ENCODE peak calls at places on chromosomes 5 and 9, in six cellular contexts. M is HepG2, J is K562, D is GM12892, G is GM12878, P is H1. F is an unnamed sample.

GRCh38 chr9:136733611-136734010 is 9.1 kb downstream of the LCN10 start:
- DNase-seq in M (no peak), J (no peak), D (no peak), G (no peak), P (no peak), F (no peak)

GRCh38 chr9:109317979-109318671 is 2.7 kb downstream of the EPB41L4B start:
- DNase-seq in M (no peak), J (no peak), D (no peak), G (no peak), P (peak), F (no peak)

GRCh38 chr5:180811012-180811622 is 8.5 kb upstream of the MGAT1 start:
- DNase-seq in M (no peak), J (no peak), D (no peak), G (no peak), P (no peak), F (no peak)

GRCh38 chr5:99449786-99450185 is 521.0 kb upstream of the CHD1 start:
- DNase-seq in M (no peak), J (no peak), D (no peak), G (no peak), P (no peak), F (no peak)

GRCh38 chr5:110054240-110054639 is 364.5 kb downstream of the MAN2A1 start:
- DNase-seq in M (peak), J (peak), D (no peak), G (peak), P (no peak), F (no peak)

GRCh38 chr5:143826909-143827514 is 15.1 kb downstream of the HMHB1 start:
- DNase-seq in M (no peak), J (no peak), D (peak), G (peak), P (no peak), F (no peak)

GRCh38 chr5:172680921-172681320 is 39.9 kb downstream of the NEURL1B start:
- DNase-seq in M (no peak), J (peak), D (no peak), G (no peak), P (no peak), F (no peak)

GRCh38 chr9:88322906-88323566 is 65.2 kb upstream of the SPIN1 start:
- DNase-seq in M (no peak), J (no peak), D (no peak), G (no peak), P (no peak), F (no peak)

GRCh38 chr9:137454506-137455360 is 4.4 kb downstream of the NSMF start:
- DNase-seq in M (peak), J (no peak), D (no peak), G (no peak), P (no peak), F (no peak)

GRCh38 chr5:39599721-39600431 is 175.1 kb upstream of the DAB2 start:
- DNase-seq in M (no peak), J (peak), D (no peak), G (no peak), P (no peak), F (no peak)

GRCh38 chr5:107483196-107483595 is 187.5 kb downstream of the EFNA5 start:
- DNase-seq in M (no peak), J (no peak), D (no peak), G (no peak), P (no peak), F (no peak)

GRCh38 chr5:32511778-32512374 is 67.3 kb upstream of the ZFR start:
- DNase-seq in M (no peak), J (no peak), D (no peak), G (no peak), P (no peak), F (no peak)

GRCh38 chr9:87533291-87533690 is 35.6 kb downstream of the DAPK1 start:
- DNase-seq in M (no peak), J (no peak), D (no peak), G (no peak), P (no peak), F (no peak)

GRCh38 chr5:151065609-151066008 is 15.2 kb downstream of the TNIP1 start:
- DNase-seq in M (no peak), J (no peak), D (no peak), G (no peak), P (no peak), F (no peak)

GRCh38 chr9:124625084-124625483 is 117.9 kb upstream of the NR5A1 start:
- DNase-seq in M (no peak), J (no peak), D (no peak), G (no peak), P (no peak), F (no peak)

GRCh38 chr9:70600479-70600878 is 186.0 kb upstream of the KLF9 start:
- DNase-seq in M (no peak), J (no peak), D (no peak), G (no peak), P (no peak), F (no peak)

GRCh38 chr5:87210076-87210475 is 57.6 kb upstream of the RASA1 start:
- DNase-seq in M (no peak), J (no peak), D (no peak), G (no peak), P (no peak), F (no peak)

GRCh38 chr9:96441798-96442445 is 8.0 kb upstream of the HABP4 start:
- DNase-seq in M (peak), J (peak), D (no peak), G (no peak), P (no peak), F (no peak)

GRCh38 chr5:95081500-95082355 is 203.2 kb downstream of the MCTP1 start:
- DNase-seq in M (peak), J (no peak), D (no peak), G (peak), P (no peak), F (no peak)

GRCh38 chr9:127875306-127875966 is 2.0 kb downstream of the AK1 start:
- DNase-seq in M (no peak), J (no peak), D (no peak), G (no peak), P (no peak), F (no peak)

GRCh38 chr5:174222891-174223290 is 177.4 kb downstream of the NSG2 start:
- DNase-seq in M (no peak), J (no peak), D (no peak), G (no peak), P (no peak), F (no peak)

GRCh38 chr5:34047147-34047546 is 4.1 kb upstream of the C1QTNF3 start:
- DNase-seq in M (no peak), J (no peak), D (no peak), G (no peak), P (no peak), F (no peak)

GRCh38 chr9:104993291-104993963 is 65.5 kb upstream of the ABCA1 start:
- DNase-seq in M (peak), J (peak), D (no peak), G (no peak), P (peak), F (no peak)

GRCh38 chr9:76558465-76558864 is 99.5 kb downstream of the GCNT1 start:
- DNase-seq in M (no peak), J (no peak), D (no peak), G (no peak), P (no peak), F (no peak)

GRCh38 chr9:92064711-92065110 is 50.5 kb downstream of the SPTLC1 start:
- DNase-seq in M (no peak), J (no peak), D (no peak), G (no peak), P (no peak), F (no peak)

GRCh38 chr5:32713396-32714381 is 2.6 kb downstream of the NPR3 start:
- DNase-seq in M (no peak), J (no peak), D (no peak), G (no peak), P (no peak), F (peak)

GRCh38 chr5:21654-22233 is 70.2 kb upstream of the PLEKHG4B start:
- DNase-seq in M (no peak), J (no peak), D (no peak), G (no peak), P (no peak), F (no peak)

GRCh38 chr5:135192351-135192750 is 158.3 kb upstream of the PITX1 start:
- DNase-seq in M (no peak), J (peak), D (no peak), G (no peak), P (no peak), F (no peak)

GRCh38 chr9:94720846-94721549 is 5.5 kb upstream of the AOPEP start:
- DNase-seq in M (peak), J (no peak), D (no peak), G (no peak), P (no peak), F (no peak)

GRCh38 chr5:143315929-143316328 is 87.6 kb downstream of the NR3C1 start:
- DNase-seq in M (no peak), J (no peak), D (no peak), G (no peak), P (no peak), F (no peak)

GRCh38 chr9:14400658-14400995 is 86.7 kb upstream of the NFIB start:
- DNase-seq in M (peak), J (peak), D (no peak), G (no peak), P (peak), F (no peak)

GRCh38 chr9:89478821-89479668 is 18.9 kb downstream of the SEMA4D start:
- DNase-seq in M (no peak), J (no peak), D (no peak), G (no peak), P (no peak), F (no peak)

GRCh38 chr5:143011621-143012020 is 241.4 kb downstream of the ARHGAP26 start:
- DNase-seq in M (peak), J (no peak), D (no peak), G (no peak), P (no peak), F (no peak)

GRCh38 chr5:141877478-141878185 is 578 bp downstream of the PCDH1 start:
- DNase-seq in M (no peak), J (peak), D (no peak), G (no peak), P (no peak), F (no peak)

GRCh38 chr5:141878186-141878770 is at the start of gene PCDH1:
- DNase-seq in M (no peak), J (peak), D (no peak), G (no peak), P (no peak), F (no peak)

GRCh38 chr5:141875795-141876627 is 2.2 kb downstream of the PCDH1 start:
- DNase-seq in M (no peak), J (peak), D (peak), G (no peak), P (no peak), F (no peak)

GRCh38 chr5:141875022-141875740 is 3.0 kb downstream of the PCDH1 start:
- DNase-seq in M (no peak), J (no peak), D (peak), G (no peak), P (no peak), F (no peak)

DNA sequence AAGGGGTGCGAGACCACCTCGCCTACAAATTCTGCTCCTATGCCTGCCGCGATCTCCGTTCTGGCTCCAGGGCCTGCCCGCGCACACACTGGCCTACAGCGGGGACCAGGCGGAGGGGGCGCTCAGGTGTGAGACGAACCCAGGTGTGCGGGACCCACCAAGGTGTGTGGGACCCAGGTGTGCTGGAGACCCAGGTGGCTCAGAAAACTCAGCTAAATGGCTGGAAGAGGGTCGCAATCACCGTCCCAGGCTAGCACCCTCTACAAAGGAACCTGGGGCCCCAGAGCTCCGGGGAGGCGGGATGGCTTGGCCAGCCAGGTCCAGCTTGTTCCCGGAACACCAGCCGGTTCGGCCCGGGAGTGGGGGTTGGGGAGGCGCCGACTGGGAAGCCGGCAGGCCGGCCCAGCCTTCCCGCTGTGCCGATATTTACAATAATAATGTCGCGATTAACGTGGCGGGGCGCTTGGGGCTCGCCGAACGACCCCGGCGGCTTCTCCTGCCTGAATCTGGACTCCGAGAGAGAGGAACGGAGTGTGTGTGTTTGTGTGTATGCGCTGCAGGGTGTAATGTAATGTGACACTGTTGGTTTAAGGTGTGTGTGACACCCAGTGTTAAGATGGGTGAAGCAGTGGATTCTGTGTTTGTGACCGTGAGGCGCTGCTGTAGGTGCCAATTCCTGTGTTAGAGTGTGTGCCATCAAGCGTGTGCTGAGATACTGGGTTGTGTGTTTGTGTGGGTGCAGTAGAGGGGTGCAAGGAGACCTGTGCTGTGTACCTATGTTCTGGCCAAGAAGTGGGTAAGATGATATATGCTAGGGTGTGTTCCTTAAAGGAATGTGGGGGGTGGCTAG is 1.4 kb downstream of the PCDH1 start:
- DNase-seq in M (no peak), J (peak), D (peak), G (no peak), P (no peak), F (no peak)
- TF ChIP-seq POLR2A in M (no peak), J (no peak), D (no peak), G (no peak), P (no peak), F (no peak)

DNA sequence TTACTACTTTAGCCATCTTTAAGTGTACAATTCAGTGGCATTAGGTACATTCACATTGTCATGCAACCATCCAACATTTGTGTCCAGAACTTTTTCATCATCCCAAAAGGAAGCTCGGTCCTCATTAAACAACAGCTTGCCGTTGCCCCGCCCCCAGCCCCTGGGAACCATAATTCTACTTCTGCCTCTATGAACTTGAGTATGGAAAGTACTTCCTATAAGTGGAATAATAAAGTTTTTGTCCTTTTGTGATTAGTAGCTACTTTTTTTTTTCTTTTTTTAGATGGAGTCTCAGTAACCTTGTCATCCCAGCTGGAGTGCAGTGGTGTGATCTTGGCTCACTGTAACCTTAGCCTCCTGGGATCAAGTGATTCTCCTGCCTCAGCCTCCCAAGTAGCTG is 5.0 kb downstream of the GBGT1 start:
- DNase-seq in M (no peak), J (no peak), D (no peak), G (no peak), P (no peak), F (no peak)
- TF ChIP-seq POLR2AphosphoS5 in M (no peak), J (no peak), D (no peak), G (no peak), P (no peak), F (no peak)

GRCh38 chr9:130931508-130932150 is 7.4 kb downstream of the FIBCD1 start:
- DNase-seq in M (no peak), J (no peak), D (no peak), G (peak), P (no peak), F (peak)
- TF ChIP-seq TAF1 in M (no peak), J (no peak), D (no peak), G (no peak), P (no peak), F (no peak)

GRCh38 chr5:140108093-140109049 is 5.5 kb upstream of the PURA start:
- DNase-seq in M (no peak), J (no peak), D (peak), G (no peak), P (no peak), F (no peak)
- TF ChIP-seq POLR2A in M (no peak), J (no peak), D (no peak), G (no peak), P (no peak), F (no peak)

DNA sequence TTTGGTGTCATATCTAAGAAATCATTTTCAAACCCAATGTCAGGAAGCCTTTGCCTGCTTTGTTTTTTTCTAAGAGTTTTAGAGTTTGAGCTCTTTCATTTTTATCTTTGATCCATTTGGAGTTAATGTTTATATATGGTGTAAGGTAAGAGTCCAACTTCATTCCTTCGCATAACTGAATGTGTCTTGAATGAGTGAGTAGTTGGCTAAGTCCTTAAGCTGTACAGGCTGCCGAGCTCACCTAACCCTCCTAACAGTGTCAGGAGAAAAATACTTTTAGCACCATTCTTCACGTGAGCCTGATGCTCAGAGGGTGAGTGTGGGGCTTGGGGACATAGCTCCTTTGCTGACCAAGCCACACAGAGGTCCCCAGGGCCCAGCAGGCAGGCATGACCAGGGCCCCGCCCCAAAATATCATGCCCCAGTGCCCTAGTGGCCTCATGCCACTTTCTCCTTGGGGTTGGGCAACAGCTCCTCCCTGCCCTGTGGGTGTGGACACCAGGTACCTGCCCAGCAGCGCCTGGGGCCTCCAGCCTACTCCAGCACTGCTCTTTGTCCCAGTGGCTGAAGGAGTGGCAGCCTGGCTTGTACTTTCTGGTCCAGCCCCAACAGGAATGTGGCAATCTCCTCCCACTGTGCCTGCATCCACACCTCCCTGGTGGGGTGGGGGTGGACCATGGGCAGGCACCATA is 17.2 kb downstream of the PPARGC1B start:
- DNase-seq in M (no peak), J (no peak), D (no peak), G (no peak), P (no peak), F (no peak)
- TF ChIP-seq POLR2AphosphoS5 in M (no peak), J (no peak), D (no peak), G (no peak), P (no peak), F (no peak)

GRCh38 chr5:171355302-171355724 is 32.3 kb upstream of the NPM1 start:
- DNase-seq in M (no peak), J (no peak), D (peak), G (peak), P (no peak), F (no peak)

DNA sequence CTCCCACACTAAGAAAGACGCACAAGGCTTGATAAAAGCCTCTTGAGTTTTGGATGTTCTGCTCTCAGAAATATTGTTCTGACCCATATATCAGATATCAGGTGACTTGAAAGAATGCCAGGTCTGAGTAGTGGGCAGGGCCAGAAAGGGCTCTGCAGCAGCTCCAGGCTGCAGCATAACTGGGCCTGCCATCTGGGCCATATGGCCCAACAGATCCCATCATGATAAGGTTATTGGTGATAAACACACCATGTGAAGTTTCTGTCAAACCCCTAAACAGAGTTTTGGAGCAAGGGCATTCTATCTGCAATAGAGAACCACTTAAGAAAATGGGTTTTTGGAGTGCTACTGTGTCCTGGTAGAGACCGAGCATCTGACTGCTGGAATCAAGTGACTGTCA is 29.8 kb upstream of the NPM1 start:
- DNase-seq in M (no peak), J (no peak), D (no peak), G (no peak), P (no peak), F (no peak)
- TF ChIP-seq TAF1 in M (no peak), J (no peak), D (no peak), G (no peak), P (no peak), F (no peak)

GRCh38 chr5:159178978-159179377 is 30.4 kb downstream of the RNF145 start:
- DNase-seq in M (peak), J (peak), D (no peak), G (peak), P (no peak), F (no peak)
- TF ChIP-seq POLR2A in M (no peak), J (no peak), D (no peak), G (no peak), P (no peak), F (no peak)

DNA sequence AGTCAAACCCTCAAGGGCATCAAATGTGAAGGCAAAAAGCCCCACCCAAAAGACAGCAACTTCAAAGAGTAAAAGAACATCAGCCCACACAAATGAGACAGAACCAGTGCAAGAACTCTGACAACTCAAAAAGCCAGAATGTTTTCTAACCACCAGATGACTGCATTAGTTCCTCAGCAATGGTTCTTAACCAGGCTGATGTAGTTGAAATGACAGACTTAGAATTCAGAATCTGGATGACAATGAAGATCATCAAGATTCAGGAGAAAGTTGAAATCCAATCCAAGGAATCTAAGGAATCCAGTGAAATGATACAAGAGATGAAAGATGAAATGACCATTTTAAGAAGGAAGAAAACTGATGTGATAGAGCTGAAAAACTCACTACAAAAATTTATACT is 339.7 kb downstream of the KIF4B start:
- DNase-seq in M (no peak), J (no peak), D (no peak), G (no peak), P (no peak), F (no peak)
- TF ChIP-seq POLR2AphosphoS5 in M (no peak), J (no peak), D (no peak), G (no peak), P (no peak), F (no peak)

GRCh38 chr9:134492281-134492691 is 149.3 kb upstream of the COL5A1 start:
- DNase-seq in M (no peak), J (no peak), D (no peak), G (no peak), P (no peak), F (no peak)
- TF ChIP-seq TAF1 in M (no peak), J (no peak), D (no peak), G (no peak), P (no peak), F (no peak)